ENCODE peak calls at places on chromosomes 7 and 10, in five cellular contexts. P is left cardiac atrium, Z is endothelial cell of umbilical vein, T is iPS-NIHi11, B is progenitor cell of endocrine pancreas. H is an unnamed sample.

GRCh38 chr10:122116331-122116730 is 127.4 kb downstream of the TACC2 start:
- DNase-seq in B (no peak), T (no peak), P (no peak), Z (peak), H (no peak)

GRCh38 chr10:34262965-34263364 is 552.1 kb downstream of the PARD3 start:
- DNase-seq in T (no peak), Z (peak), P (no peak), B (no peak), H (no peak)

GRCh38 chr10:5123886-5124285 is 29.7 kb downstream of the AKR1C3 start:
- DNase-seq in T (no peak), B (no peak), P (no peak), Z (no peak), H (no peak)

GRCh38 chr7:41733063-41733398 is 30.1 kb upstream of the INHBA start:
- DNase-seq in P (no peak), T (no peak), B (no peak), Z (peak), H (no peak)

GRCh38 chr7:18151419-18151818 is 123.8 kb upstream of the PRPS1L1 start:
- DNase-seq in P (no peak), Z (no peak), B (no peak), T (peak), H (peak)

GRCh38 chr10:28849821-28850220 is 172.5 kb downstream of the BAMBI start:
- DNase-seq in P (no peak), B (no peak), Z (no peak), T (no peak), H (no peak)

GRCh38 chr10:120460191-120460590 is 3.2 kb downstream of the PLPP4 start:
- DNase-seq in P (no peak), Z (no peak), B (no peak), T (no peak), H (no peak)

GRCh38 chr7:112205348-112206237 is 606 bp downstream of the DOCK4 start:
- DNase-seq in P (peak), B (peak), T (peak), Z (peak), H (no peak)

GRCh38 chr10:2929457-2929856 is 137.9 kb upstream of the PFKP start:
- DNase-seq in B (no peak), P (no peak), Z (no peak), T (peak), H (no peak)

GRCh38 chr10:42963302-42963701 is 113.6 kb upstream of the RET start:
- DNase-seq in T (no peak), B (no peak), P (no peak), Z (no peak), H (no peak)

GRCh38 chr10:131723601-131724530 is 176.9 kb upstream of the PPP2R2D start:
- DNase-seq in T (peak), B (no peak), P (no peak), Z (no peak), H (no peak)

GRCh38 chr10:33588974-33589600 is 254.6 kb upstream of the NRP1 start:
- DNase-seq in Z (no peak), P (no peak), B (no peak), T (no peak), H (no peak)

GRCh38 chr7:91347288-91347687 is 83.1 kb downstream of the FZD1 start:
- DNase-seq in Z (peak), B (no peak), T (no peak), P (no peak), H (no peak)

GRCh38 chr10:37495415-37495814 is 362.0 kb downstream of the ZNF248 start:
- DNase-seq in T (no peak), B (no peak), P (no peak), Z (no peak), H (no peak)

GRCh38 chr7:42691030-42691639 is 220.7 kb downstream of the C7orf25 start:
- DNase-seq in P (no peak), B (no peak), Z (peak), T (peak), H (peak)

GRCh38 chr7:150405584-150406310 is 26.6 kb downstream of the ZNF775 start:
- DNase-seq in T (peak), Z (no peak), P (no peak), B (no peak), H (no peak)

GRCh38 chr7:87596136-87596535 is 4.5 kb downstream of the ABCB1 start:
- DNase-seq in T (no peak), Z (no peak), B (no peak), P (no peak), H (no peak)

GRCh38 chr10:102230861-102231356 is 4.8 kb downstream of the ELOVL3 start:
- DNase-seq in T (peak), Z (no peak), B (no peak), P (peak), H (no peak)

GRCh38 chr7:4129481-4130122 is 552.5 kb upstream of the FOXK1 start:
- DNase-seq in T (no peak), Z (peak), B (no peak), P (no peak), H (no peak)

GRCh38 chr10:118343115-118343514 is 991 bp upstream of the FAM204A start:
- DNase-seq in T (no peak), B (no peak), P (no peak), Z (no peak), H (no peak)

GRCh38 chr7:41292457-41292856 is 410.4 kb downstream of the INHBA start:
- DNase-seq in T (no peak), Z (no peak), P (no peak), B (no peak), H (no peak)

GRCh38 chr7:102154425-102154824 is 132.2 kb upstream of the SH2B2 start:
- DNase-seq in T (no peak), Z (no peak), P (no peak), B (no peak), H (no peak)

GRCh38 chr10:49288341-49289065 is 10.5 kb upstream of the C10orf71 start:
- DNase-seq in P (no peak), T (no peak), B (no peak), Z (no peak), H (no peak)

GRCh38 chr7:73851410-73852338 is 9.3 kb upstream of the TMEM270 start:
- DNase-seq in T (no peak), B (no peak), P (no peak), Z (peak), H (peak)

GRCh38 chr10:3763852-3764625 is 21.0 kb downstream of the KLF6 start:
- DNase-seq in B (no peak), T (no peak), Z (no peak), P (no peak), H (no peak)

GRCh38 chr7:108222236-108222892 is 92.2 kb upstream of the LAMB4 start:
- DNase-seq in B (no peak), P (no peak), T (peak), Z (peak), H (no peak)

GRCh38 chr7:81819861-81820260 is 50.0 kb upstream of the HGF start:
- DNase-seq in T (no peak), B (no peak), P (no peak), Z (no peak), H (no peak)

GRCh38 chr7:88169717-88170320 is 50.0 kb downstream of the SRI start:
- DNase-seq in P (no peak), B (no peak), Z (peak), T (no peak), H (no peak)

GRCh38 chr7:35817930-35818329 is 17.1 kb downstream of the SEPTIN7 start:
- DNase-seq in T (no peak), Z (no peak), P (no peak), B (no peak), H (no peak)

GRCh38 chr7:139828880-139829653 is at the start of gene TBXAS1:
- DNase-seq in B (no peak), T (no peak), Z (peak), P (no peak), H (no peak)

GRCh38 chr10:131822694-131823245 is 78.0 kb upstream of the PPP2R2D start:
- DNase-seq in B (no peak), T (no peak), P (no peak), Z (no peak), H (no peak)

GRCh38 chr7:73667344-73668102 is at the start of gene VPS37D:
- DNase-seq in T (peak), P (peak), B (peak), Z (peak), H (peak)

H was measured in HTR-8/SVneo.